ENCODE peak calls at places on chromosomes 12 and 14, in six cellular contexts. One of them, this sample, is unnamed.

GRCh38 chr14:70213721-70214282 is 25.1 kb upstream of the SLC8A3 start:
- DNase-seq in A549: no peak
- DNase-seq in K562: no peak
- DNase-seq in GM12878: no peak
- DNase-seq in endothelial cell of umbilical vein: no peak
- DNase-seq in HepG2: no peak
- DNase-seq in this sample: no peak

GRCh38 chr12:89980236-89980635 is 271.6 kb upstream of the ATP2B1 start:
- DNase-seq in A549: peak; percentile 17
- DNase-seq in K562: no peak
- DNase-seq in GM12878: no peak
- DNase-seq in endothelial cell of umbilical vein: no peak
- DNase-seq in HepG2: no peak
- DNase-seq in this sample: peak; percentile 72

GRCh38 chr12:100823988-100824387 is 29.4 kb downstream of the ANO4 start:
- DNase-seq in A549: no peak
- DNase-seq in K562: no peak
- DNase-seq in GM12878: no peak
- DNase-seq in endothelial cell of umbilical vein: no peak
- DNase-seq in HepG2: no peak
- DNase-seq in this sample: no peak

GRCh38 chr12:3218846-3219632 is 141.9 kb downstream of the TSPAN9 start:
- DNase-seq in A549: no peak
- DNase-seq in K562: no peak
- DNase-seq in GM12878: no peak
- DNase-seq in endothelial cell of umbilical vein: no peak
- DNase-seq in HepG2: no peak
- DNase-seq in this sample: no peak

GRCh38 chr14:58298477-58298879 is at the start of gene ARID4A:
- DNase-seq in A549: no peak
- DNase-seq in K562: no peak
- DNase-seq in GM12878: no peak
- DNase-seq in endothelial cell of umbilical vein: no peak
- DNase-seq in HepG2: no peak
- DNase-seq in this sample: no peak

GRCh38 chr12:121957831-121958515 is 39.6 kb downstream of the CFAP251 start:
- DNase-seq in A549: no peak
- DNase-seq in K562: no peak
- DNase-seq in GM12878: no peak
- DNase-seq in endothelial cell of umbilical vein: no peak
- DNase-seq in HepG2: no peak
- DNase-seq in this sample: no peak

GRCh38 chr12:105882404-105882803 is 256.4 kb downstream of the NUAK1 start:
- DNase-seq in A549: no peak
- DNase-seq in K562: no peak
- DNase-seq in GM12878: no peak
- DNase-seq in endothelial cell of umbilical vein: no peak
- DNase-seq in HepG2: no peak
- DNase-seq in this sample: no peak

GRCh38 chr12:122395319-122395718 is 27.1 kb downstream of the CLIP1 start:
- DNase-seq in A549: peak; percentile 81
- DNase-seq in K562: no peak
- DNase-seq in GM12878: no peak
- DNase-seq in endothelial cell of umbilical vein: peak; percentile 61
- DNase-seq in HepG2: no peak
- DNase-seq in this sample: no peak

GRCh38 chr12:95881331-95881955 is 22.7 kb downstream of the SNRPF start:
- DNase-seq in A549: no peak
- DNase-seq in K562: no peak
- DNase-seq in GM12878: no peak
- DNase-seq in endothelial cell of umbilical vein: no peak
- DNase-seq in HepG2: no peak
- DNase-seq in this sample: no peak

GRCh38 chr14:75981426-75981825 is 369 bp downstream of the TGFB3 start:
- DNase-seq in A549: no peak
- DNase-seq in K562: peak; percentile 17
- DNase-seq in GM12878: peak; percentile 60
- DNase-seq in endothelial cell of umbilical vein: peak; percentile 49
- DNase-seq in HepG2: peak; percentile 18
- DNase-seq in this sample: no peak

GRCh38 chr14:25411933-25412757 is 362.2 kb upstream of the STXBP6 start:
- DNase-seq in A549: peak; percentile 5
- DNase-seq in K562: no peak
- DNase-seq in GM12878: no peak
- DNase-seq in endothelial cell of umbilical vein: no peak
- DNase-seq in HepG2: no peak
- DNase-seq in this sample: peak; percentile 2

DNA sequence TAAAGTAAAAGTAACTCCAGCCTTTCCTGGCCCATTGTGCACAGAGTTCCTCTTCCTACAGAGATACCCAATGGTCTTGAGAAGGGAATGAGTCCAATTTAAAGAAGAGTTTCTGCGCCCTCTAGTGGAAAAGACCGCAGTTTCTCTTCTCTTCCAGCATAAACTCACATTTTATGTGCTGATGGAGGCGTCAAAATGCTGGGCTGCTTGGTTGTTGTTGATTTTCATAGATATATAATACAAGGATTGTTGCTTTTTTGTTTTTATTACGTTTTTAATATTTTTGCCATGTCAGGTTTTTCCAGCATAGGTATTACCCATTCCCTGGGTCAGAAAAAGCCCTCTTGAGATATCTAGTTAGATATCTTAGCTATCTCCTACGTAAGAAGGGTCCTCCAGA is 356.9 kb upstream of the STXBP6 start:
- DNase-seq in A549: peak; percentile 49
- DNase-seq in K562: peak; percentile 7
- DNase-seq in GM12878: no peak
- DNase-seq in endothelial cell of umbilical vein: peak; percentile 48
- DNase-seq in HepG2: peak; percentile 68
- DNase-seq in this sample: peak; percentile 67
- TF ChIP-seq MYC in A549: no peak
- TF ChIP-seq MYC in K562: no peak
- TF ChIP-seq MYC in GM12878: no peak
- TF ChIP-seq MYC in endothelial cell of umbilical vein: no peak
- TF ChIP-seq MYC in HepG2: no peak
- TF ChIP-seq MYC in this sample: no peak

GRCh38 chr12:75812341-75813018 is 219.1 kb downstream of the PHLDA1 start:
- DNase-seq in A549: no peak
- DNase-seq in K562: no peak
- DNase-seq in GM12878: no peak
- DNase-seq in endothelial cell of umbilical vein: no peak
- DNase-seq in HepG2: no peak
- DNase-seq in this sample: no peak
- TF ChIP-seq MYC in A549: no peak
- TF ChIP-seq MYC in K562: no peak
- TF ChIP-seq MYC in GM12878: no peak
- TF ChIP-seq MYC in endothelial cell of umbilical vein: no peak
- TF ChIP-seq MYC in HepG2: no peak
- TF ChIP-seq MYC in this sample: no peak

GRCh38 chr14:85479771-85480170 is 50.2 kb upstream of the FLRT2 start:
- DNase-seq in A549: no peak
- DNase-seq in K562: no peak
- DNase-seq in GM12878: no peak
- DNase-seq in endothelial cell of umbilical vein: no peak
- DNase-seq in HepG2: no peak
- DNase-seq in this sample: no peak
- TF ChIP-seq MYC in A549: no peak
- TF ChIP-seq MYC in K562: no peak
- TF ChIP-seq MYC in GM12878: no peak
- TF ChIP-seq MYC in endothelial cell of umbilical vein: no peak
- TF ChIP-seq MYC in HepG2: no peak
- TF ChIP-seq MYC in this sample: no peak

DNA sequence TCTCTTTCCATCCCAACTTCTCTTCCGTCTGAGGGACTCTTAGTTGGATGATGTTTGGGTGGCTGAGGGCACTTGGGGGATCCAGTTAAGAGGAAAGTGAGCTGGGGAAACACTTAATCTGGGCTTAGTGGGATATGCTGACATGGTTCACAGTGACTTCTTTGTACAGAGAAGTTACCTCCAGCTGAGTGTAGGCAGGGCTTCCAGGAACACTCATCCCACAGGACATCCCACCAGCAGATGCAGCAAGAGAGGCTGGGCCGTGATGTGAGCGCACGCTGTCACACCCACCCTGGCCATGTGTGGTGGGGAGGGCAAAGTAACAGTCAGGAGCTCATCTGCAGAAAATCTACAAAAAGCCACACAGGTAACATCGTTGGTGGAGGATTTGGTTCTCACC is 832 bp upstream of the CACNA2D4 start:
- DNase-seq in A549: no peak
- DNase-seq in K562: peak; percentile 1
- DNase-seq in GM12878: no peak
- DNase-seq in endothelial cell of umbilical vein: no peak
- DNase-seq in HepG2: no peak
- DNase-seq in this sample: peak; percentile 21
- TF ChIP-seq MYC in A549: no peak
- TF ChIP-seq MYC in K562: no peak
- TF ChIP-seq MYC in GM12878: no peak
- TF ChIP-seq MYC in endothelial cell of umbilical vein: no peak
- TF ChIP-seq MYC in HepG2: no peak
- TF ChIP-seq MYC in this sample: no peak

GRCh38 chr12:6141048-6141447 is 16.6 kb upstream of the VWF start:
- DNase-seq in A549: no peak
- DNase-seq in K562: no peak
- DNase-seq in GM12878: no peak
- DNase-seq in endothelial cell of umbilical vein: peak; percentile 85
- DNase-seq in HepG2: no peak
- DNase-seq in this sample: peak; percentile 91
- TF ChIP-seq MYC in A549: no peak
- TF ChIP-seq MYC in K562: no peak
- TF ChIP-seq MYC in GM12878: no peak
- TF ChIP-seq MYC in endothelial cell of umbilical vein: no peak
- TF ChIP-seq MYC in HepG2: no peak
- TF ChIP-seq MYC in this sample: peak; percentile 60

GRCh38 chr14:105863296-105864108 is 337.1 kb downstream of the TMEM121 start:
- DNase-seq in A549: no peak
- DNase-seq in K562: no peak
- DNase-seq in GM12878: no peak
- DNase-seq in endothelial cell of umbilical vein: no peak
- DNase-seq in HepG2: no peak
- DNase-seq in this sample: no peak
- TF ChIP-seq MYC in A549: no peak
- TF ChIP-seq MYC in K562: no peak
- TF ChIP-seq MYC in GM12878: no peak
- TF ChIP-seq MYC in endothelial cell of umbilical vein: no peak
- TF ChIP-seq MYC in HepG2: no peak
- TF ChIP-seq MYC in this sample: no peak

DNA sequence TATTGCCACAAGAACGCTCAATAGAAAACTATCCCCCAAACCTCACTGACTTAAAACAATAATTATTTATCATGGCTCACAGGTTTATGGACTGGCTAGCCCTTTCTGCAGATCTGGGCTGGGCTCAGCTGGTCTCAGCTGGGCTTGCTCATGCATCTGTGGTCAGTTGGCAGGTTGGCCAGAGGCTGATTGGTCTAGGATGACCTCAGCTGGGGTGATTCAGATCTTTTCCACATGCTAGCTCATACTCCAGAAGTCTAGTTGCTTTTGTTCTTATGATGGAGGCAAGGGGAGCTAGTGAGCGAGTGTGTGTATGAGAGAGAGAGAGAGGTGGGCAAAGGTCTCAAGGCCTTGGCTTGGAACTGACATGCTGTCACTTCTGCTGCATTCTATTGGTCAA is 181.2 kb upstream of the NRXN3 start:
- DNase-seq in A549: peak; percentile 13
- DNase-seq in K562: peak; percentile 27
- DNase-seq in GM12878: no peak
- DNase-seq in endothelial cell of umbilical vein: no peak
- DNase-seq in HepG2: peak; percentile 6
- DNase-seq in this sample: no peak
- TF ChIP-seq MYC in A549: no peak
- TF ChIP-seq MYC in K562: no peak
- TF ChIP-seq MYC in GM12878: no peak
- TF ChIP-seq MYC in endothelial cell of umbilical vein: no peak
- TF ChIP-seq MYC in HepG2: no peak
- TF ChIP-seq MYC in this sample: no peak

GRCh38 chr12:23008613-23009012 is 383.6 kb downstream of the ETNK1 start:
- DNase-seq in A549: no peak
- DNase-seq in K562: no peak
- DNase-seq in GM12878: no peak
- DNase-seq in endothelial cell of umbilical vein: peak; percentile 2
- DNase-seq in HepG2: no peak
- DNase-seq in this sample: no peak

GRCh38 chr12:23002381-23002780 is 377.4 kb downstream of the ETNK1 start:
- DNase-seq in A549: no peak
- DNase-seq in K562: no peak
- DNase-seq in GM12878: no peak
- DNase-seq in endothelial cell of umbilical vein: no peak
- DNase-seq in HepG2: no peak
- DNase-seq in this sample: no peak

GRCh38 chr12:23005387-23005786 is 380.4 kb downstream of the ETNK1 start:
- DNase-seq in A549: no peak
- DNase-seq in K562: no peak
- DNase-seq in GM12878: no peak
- DNase-seq in endothelial cell of umbilical vein: no peak
- DNase-seq in HepG2: no peak
- DNase-seq in this sample: no peak

GRCh38 chr12:23004473-23005020 is 379.6 kb downstream of the ETNK1 start:
- DNase-seq in A549: no peak
- DNase-seq in K562: no peak
- DNase-seq in GM12878: no peak
- DNase-seq in endothelial cell of umbilical vein: no peak
- DNase-seq in HepG2: peak; percentile 11
- DNase-seq in this sample: no peak

GRCh38 chr12:23006413-23006812 is 381.4 kb downstream of the ETNK1 start:
- DNase-seq in A549: no peak
- DNase-seq in K562: no peak
- DNase-seq in GM12878: no peak
- DNase-seq in endothelial cell of umbilical vein: no peak
- DNase-seq in HepG2: no peak
- DNase-seq in this sample: no peak
- TF ChIP-seq MYC in A549: no peak
- TF ChIP-seq MYC in K562: no peak
- TF ChIP-seq MYC in GM12878: no peak
- TF ChIP-seq MYC in endothelial cell of umbilical vein: no peak
- TF ChIP-seq MYC in HepG2: no peak
- TF ChIP-seq MYC in this sample: no peak